ENCODE peak calls at places on chromosomes 1 and 21, in nine cellular contexts. N is psoas muscle; Z is AG04450; W is adipocyte; F is neuronal stem cell; D is RWPE2; H is CD8-positive, alpha-beta memory T cell; R is CD4-positive, alpha-beta memory T cell; T is mucosa of descending colon. Q is an unnamed sample.
A peak's percentile ranks its signal among the peaks of the same experiment; 100 is the strongest.

GRCh38 chr1:117128323-117129079 is 7.0 kb upstream of the TRIM45 start:
- DNase-seq in F (no peak), H (peak; percentile 16), R (no peak), N (no peak), T (no peak), D (no peak), W (peak; percentile 87), Z (no peak), Q (no peak)

GRCh38 chr1:162391790-162392563 is 10.4 kb downstream of the C1orf226 start:
- DNase-seq in Z (no peak), H (peak; percentile 2), N (no peak), T (no peak), W (peak; percentile 79), F (peak; percentile 44), D (no peak), R (no peak), Q (no peak)

GRCh38 chr1:84286071-84286470 is 15.4 kb upstream of the SAMD13 start:
- DNase-seq in H (no peak), T (no peak), Z (peak; percentile 50), D (no peak), F (no peak), R (no peak), W (no peak), N (no peak), Q (no peak)

GRCh38 chr21:26148071-26148470 is 22.5 kb downstream of the APP start:
- DNase-seq in T (no peak), N (no peak), F (peak; percentile 73), R (no peak), W (peak; percentile 38), D (no peak), H (no peak), Z (no peak), Q (no peak)

GRCh38 chr1:64121766-64122385 is 81.5 kb upstream of the UBE2U start:
- DNase-seq in D (no peak), H (no peak), F (no peak), N (no peak), R (no peak), W (no peak), T (no peak), Z (no peak), Q (no peak)

GRCh38 chr1:8899046-8899445 is 20.6 kb upstream of the ENO1 start:
- DNase-seq in H (no peak), D (no peak), W (no peak), N (no peak), F (no peak), R (no peak), Z (no peak), T (no peak), Q (no peak)

GRCh38 chr1:93588206-93588605 is 93.4 kb downstream of the BCAR3 start:
- DNase-seq in H (no peak), W (no peak), D (no peak), Z (no peak), R (no peak), N (peak; percentile 26), F (no peak), T (no peak), Q (no peak)

GRCh38 chr1:151157067-151157531 is 650 bp downstream of the TNFAIP8L2 start:
- DNase-seq in Z (no peak), D (no peak), F (no peak), W (no peak), T (peak; percentile 45), R (peak; percentile 79), H (peak; percentile 59), N (no peak), Q (peak; percentile 42)

GRCh38 chr1:214386747-214387146 is 105.8 kb downstream of the SMYD2 start:
- DNase-seq in F (no peak), T (no peak), R (no peak), N (peak; percentile 50), D (no peak), H (no peak), Z (no peak), W (no peak), Q (no peak)

GRCh38 chr1:41754540-41754939 is 164.2 kb downstream of the HIVEP3 start:
- DNase-seq in R (no peak), F (no peak), T (no peak), W (no peak), Z (no peak), H (no peak), D (no peak), N (no peak), Q (no peak)

GRCh38 chr1:63269571-63269970 is 52.8 kb upstream of the FOXD3 start:
- DNase-seq in T (no peak), Z (no peak), W (no peak), N (no peak), R (no peak), D (no peak), F (no peak), H (no peak), Q (no peak)

GRCh38 chr1:84298688-84299535 is 2.6 kb upstream of the SAMD13 start:
- DNase-seq in W (peak; percentile 61), Z (no peak), H (no peak), D (peak; percentile 52), T (peak; percentile 78), F (no peak), R (no peak), N (peak; percentile 26), Q (peak; percentile 9)

GRCh38 chr1:97252925-97253324 is 531.3 kb downstream of the PTBP2 start:
- DNase-seq in F (no peak), R (no peak), N (no peak), T (no peak), D (no peak), H (no peak), Z (no peak), W (no peak), Q (no peak)

GRCh38 chr1:151147132-151147503 is 687 bp upstream of the SEMA6C start:
- DNase-seq in W (peak; percentile 51), Z (no peak), H (no peak), T (no peak), N (no peak), R (no peak), D (no peak), F (no peak), Q (no peak)

GRCh38 chr1:43937179-43937865 is 3.7 kb downstream of the ARTN start:
- DNase-seq in D (peak; percentile 82), Z (no peak), R (no peak), H (no peak), W (no peak), F (no peak), N (no peak), T (no peak), Q (no peak)

GRCh38 chr1:110148961-110149360 is 1.3 kb upstream of the SLC6A17 start:
- DNase-seq in T (no peak), F (no peak), H (no peak), W (peak; percentile 13), D (no peak), N (no peak), R (no peak), Z (no peak), Q (no peak)

GRCh38 chr1:169041371-169041770 is 65.1 kb upstream of the ATP1B1 start:
- DNase-seq in W (no peak), N (no peak), D (no peak), T (no peak), R (no peak), H (no peak), Z (no peak), F (no peak), Q (no peak)

GRCh38 chr21:39313042-39313456 is 383 bp downstream of the BRWD1 start:
- DNase-seq in Z (no peak), W (no peak), H (no peak), N (peak; percentile 41), R (peak; percentile 56), T (peak; percentile 79), F (peak; percentile 26), D (peak; percentile 54), Q (no peak)

GRCh38 chr21:40976198-40977114 is 129.5 kb upstream of the DSCAM start:
- DNase-seq in H (no peak), W (no peak), D (no peak), F (no peak), Z (no peak), T (no peak), R (no peak), N (no peak), Q (no peak)
- H3K9me3 ChIP-seq in H (no peaks in the 10 kb centered on the region), W (peaks cover 19% of the 10 kb centered on the region), D (no peaks in the 10 kb centered on the region), F (peaks cover 2% of the 10 kb centered on the region), Z (peaks cover 19% of the 10 kb centered on the region), T (peaks cover 12% of the 10 kb centered on the region), R (no peaks in the 10 kb centered on the region), N (peaks cover 10% of the 10 kb centered on the region), Q (no peaks in the 10 kb centered on the region)

GRCh38 chr1:13701274-13701650 is 1.3 kb downstream of the PRDM2 start:
- DNase-seq in Z (no peak), N (no peak), F (no peak), H (no peak), W (no peak), R (no peak), T (no peak), D (no peak), Q (no peak)

GRCh38 chr1:13700521-13701273 is 709 bp downstream of the PRDM2 start:
- DNase-seq in N (peak; percentile 53), W (peak; percentile 58), H (peak; percentile 62), T (peak; percentile 68), D (no peak), R (peak; percentile 60), F (peak; percentile 17), Z (no peak), Q (peak; percentile 20)

GRCh38 chr1:13699936-13700520 is at the start of gene PRDM2:
- DNase-seq in F (peak; percentile 27), Z (no peak), H (peak; percentile 74), T (peak; percentile 76), N (peak; percentile 60), D (no peak), R (peak; percentile 55), W (peak; percentile 82), Q (peak; percentile 65)

GRCh38 chr1:13697738-13698137 is 2.2 kb upstream of the PRDM2 start:
- DNase-seq in D (no peak), N (no peak), F (no peak), Z (no peak), T (no peak), H (no peak), R (no peak), W (no peak), Q (no peak)

GRCh38 chr1:13699510-13699909 is 478 bp upstream of the PRDM2 start:
- DNase-seq in N (no peak), R (no peak), W (no peak), T (peak; percentile 51), F (no peak), Z (no peak), H (no peak), D (no peak), Q (no peak)
- H3K9me3 ChIP-seq in N (no peaks in the 10 kb centered on the region), R (no peaks in the 10 kb centered on the region), W (no peaks in the 10 kb centered on the region), T (no peaks in the 10 kb centered on the region), F (no peaks in the 10 kb centered on the region), Z (peaks cover 8% of the 10 kb centered on the region), H (no peaks in the 10 kb centered on the region), D (no peaks in the 10 kb centered on the region), Q (no peaks in the 10 kb centered on the region)

GRCh38 chr1:26337625-26338024 is 16.3 kb downstream of the CRYBG2 start:
- DNase-seq in Z (no peak), N (no peak), D (no peak), W (no peak), F (no peak), R (no peak), T (no peak), H (no peak), Q (no peak)
- H3K9me3 ChIP-seq in Z (no peaks in the 10 kb centered on the region), N (no peaks in the 10 kb centered on the region), D (no peaks in the 10 kb centered on the region), W (no peaks in the 10 kb centered on the region), F (no peaks in the 10 kb centered on the region), R (no peaks in the 10 kb centered on the region), T (no peaks in the 10 kb centered on the region), H (no peaks in the 10 kb centered on the region), Q (no peaks in the 10 kb centered on the region)

GRCh38 chr21:22231013-22231412 is 1232.8 kb downstream of the NCAM2 start:
- DNase-seq in T (no peak), R (no peak), N (no peak), F (no peak), Z (no peak), D (no peak), H (no peak), W (no peak), Q (no peak)

GRCh38 chr21:22235866-22236590 is 1237.8 kb downstream of the NCAM2 start:
- DNase-seq in R (no peak), N (no peak), W (no peak), F (no peak), H (no peak), Z (no peak), D (no peak), T (no peak), Q (no peak)
- H3K9me3 ChIP-seq in R (no peaks in the 10 kb centered on the region), N (no peaks in the 10 kb centered on the region), W (no peaks in the 10 kb centered on the region), F (no peaks in the 10 kb centered on the region), H (no peaks in the 10 kb centered on the region), Z (peaks cover 20% of the 10 kb centered on the region), D (no peaks in the 10 kb centered on the region), T (no peaks in the 10 kb centered on the region), Q (no peaks in the 10 kb centered on the region)